ENCODE peak calls at places on chromosomes 1 and 21, in ten cellular contexts. O is cardiac fibroblast, Z is aorta, N is kidney tubule cell, G is thoracic aorta, F is NCI-H446, U is SW480, X is NCI-H2171, K is T-helper 1 cell, P is sigmoid colon. S is an unnamed sample.

GRCh38 chr21:15282666-15283065 is 217.9 kb upstream of the NRIP1 start:
- DNase-seq in F (no peak), Z (no peak), P (no peak), U (no peak), X (no peak), K (no peak), O (peak), G (no peak), N (peak), S (no peak)

GRCh38 chr1:178262101-178262500 is 168.2 kb downstream of the RASAL2 start:
- DNase-seq in F (no peak), O (peak), P (no peak), U (peak), Z (no peak), X (no peak), K (no peak), G (no peak), N (no peak), S (no peak)

GRCh38 chr1:8423702-8424538 is 106.0 kb downstream of the SLC45A1 start:
- DNase-seq in U (peak), Z (peak), P (peak), F (no peak), O (peak), G (peak), K (peak), X (peak), N (peak), S (peak)

GRCh38 chr1:53313556-53313955 is 14.3 kb downstream of the LRP8 start:
- DNase-seq in G (no peak), P (no peak), Z (no peak), N (no peak), X (no peak), F (no peak), U (no peak), O (no peak), K (no peak), S (no peak)

GRCh38 chr1:86352096-86352495 is 44.0 kb downstream of the ODF2L start:
- DNase-seq in G (no peak), P (no peak), Z (no peak), F (no peak), N (no peak), K (no peak), O (peak), U (no peak), X (no peak), S (no peak)

GRCh38 chr1:177847843-177848242 is 122.0 kb downstream of the SEC16B start:
- DNase-seq in N (peak), Z (no peak), O (peak), U (no peak), X (no peak), G (no peak), K (no peak), P (no peak), F (no peak), S (no peak)

GRCh38 chr1:2163205-2163604 is 31.4 kb downstream of the FAAP20 start:
- DNase-seq in Z (no peak), U (no peak), F (no peak), G (no peak), P (no peak), X (no peak), N (no peak), O (no peak), K (no peak), S (no peak)

GRCh38 chr1:205144751-205145150 is 23.0 kb upstream of the RBBP5 start:
- DNase-seq in U (no peak), F (no peak), N (peak), K (no peak), P (no peak), G (no peak), X (no peak), Z (no peak), O (peak), S (no peak)

GRCh38 chr1:167148388-167148787 is 54.5 kb downstream of the STYXL2 start:
- DNase-seq in U (no peak), Z (no peak), X (peak), N (no peak), K (no peak), P (no peak), O (no peak), F (no peak), G (no peak), S (no peak)

GRCh38 chr21:25421327-25422028 is 185.8 kb downstream of the MRPL39 start:
- DNase-seq in N (peak), F (peak), Z (no peak), P (no peak), O (peak), U (peak), X (no peak), G (no peak), K (peak), S (no peak)

GRCh38 chr1:232880354-232880753 is 70.1 kb upstream of the NTPCR start:
- DNase-seq in G (no peak), P (no peak), O (peak), F (no peak), Z (no peak), X (no peak), K (no peak), U (peak), N (peak), S (no peak)

GRCh38 chr1:55823521-55824296 is 608.5 kb upstream of the USP24 start:
- DNase-seq in Z (no peak), U (no peak), F (peak), N (peak), G (no peak), P (no peak), O (peak), X (no peak), K (no peak), S (no peak)

GRCh38 chr1:26027716-26028489 is 6.3 kb downstream of the EXTL1 start:
- DNase-seq in P (no peak), X (no peak), O (no peak), F (no peak), N (no peak), K (no peak), G (no peak), Z (no peak), U (no peak), S (no peak)

GRCh38 chr1:31910933-31911332 is 27.2 kb downstream of the PTP4A2 start:
- DNase-seq in O (no peak), Z (no peak), U (no peak), K (no peak), X (no peak), G (no peak), P (no peak), N (no peak), F (no peak), S (no peak)

GRCh38 chr1:7407547-7407895 is 363.6 kb upstream of the VAMP3 start:
- DNase-seq in O (no peak), N (no peak), U (no peak), F (no peak), G (no peak), Z (no peak), P (peak), X (no peak), K (no peak), S (no peak)

GRCh38 chr1:110785055-110785454 is 87.9 kb upstream of the CD53 start:
- DNase-seq in K (no peak), Z (no peak), O (no peak), P (no peak), X (no peak), U (no peak), F (no peak), G (no peak), N (no peak), S (no peak)

GRCh38 chr1:234915923-234916675 is 212.5 kb downstream of the TOMM20 start:
- DNase-seq in G (no peak), Z (peak), O (peak), P (peak), U (no peak), K (no peak), F (no peak), N (no peak), X (peak), S (no peak)

S was measured in right lobe of liver.